ENCODE peak calls at places on chromosome 15, in four cellular contexts. One of them, this sample, is unnamed.

GRCh38 chr15:32855942-32856341 is 138.1 kb downstream of the GREM1 start:
- DNase-seq in fibroblast of mammary gland: peak
- DNase-seq in fibroblast of lung: peak
- DNase-seq in AG09319: peak
- DNase-seq in this sample: no peak

GRCh38 chr15:31511707-31512310 is 185.2 kb downstream of the KLF13 start:
- DNase-seq in fibroblast of mammary gland: no peak
- DNase-seq in AG09319: no peak
- DNase-seq in fibroblast of lung: no peak
- DNase-seq in this sample: no peak

GRCh38 chr15:81013396-81013929 is 12.7 kb downstream of the TLNRD1 start:
- DNase-seq in fibroblast of mammary gland: no peak
- DNase-seq in fibroblast of lung: no peak
- DNase-seq in AG09319: no peak
- DNase-seq in this sample: no peak

GRCh38 chr15:67839358-67839928 is 402 bp downstream of the RNU6-1 start:
- DNase-seq in fibroblast of mammary gland: peak
- DNase-seq in fibroblast of lung: peak
- DNase-seq in AG09319: no peak
- DNase-seq in this sample: no peak

GRCh38 chr15:36161781-36162212 is 417.6 kb upstream of the CDIN1 start:
- DNase-seq in AG09319: peak
- DNase-seq in fibroblast of lung: peak
- DNase-seq in fibroblast of mammary gland: peak
- DNase-seq in this sample: no peak

GRCh38 chr15:99385865-99386264 is 134.6 kb downstream of the LRRC28 start:
- DNase-seq in fibroblast of lung: peak
- DNase-seq in AG09319: no peak
- DNase-seq in fibroblast of mammary gland: peak
- DNase-seq in this sample: no peak

GRCh38 chr15:75024102-75024636 is 779 bp downstream of the PPCDC start:
- DNase-seq in fibroblast of lung: peak
- DNase-seq in AG09319: no peak
- DNase-seq in fibroblast of mammary gland: peak
- DNase-seq in this sample: no peak

GRCh38 chr15:33013827-33014445 is 180.6 kb downstream of the FMN1 start:
- DNase-seq in AG09319: no peak
- DNase-seq in fibroblast of lung: peak
- DNase-seq in fibroblast of mammary gland: peak
- DNase-seq in this sample: no peak

GRCh38 chr15:31471731-31472430 is 145.2 kb downstream of the KLF13 start:
- DNase-seq in AG09319: no peak
- DNase-seq in fibroblast of lung: peak
- DNase-seq in fibroblast of mammary gland: peak
- DNase-seq in this sample: no peak

GRCh38 chr15:66644815-66645345 is 57.2 kb upstream of the SMAD6 start:
- DNase-seq in fibroblast of mammary gland: peak
- DNase-seq in AG09319: no peak
- DNase-seq in fibroblast of lung: peak
- DNase-seq in this sample: no peak

GRCh38 chr15:94397377-94397776 is 166.0 kb downstream of the MCTP2 start:
- DNase-seq in AG09319: no peak
- DNase-seq in fibroblast of lung: no peak
- DNase-seq in fibroblast of mammary gland: no peak
- DNase-seq in this sample: no peak

GRCh38 chr15:80856400-80856799 is 77.2 kb downstream of the CEMIP start:
- DNase-seq in fibroblast of mammary gland: no peak
- DNase-seq in AG09319: no peak
- DNase-seq in fibroblast of lung: no peak
- DNase-seq in this sample: no peak

GRCh38 chr15:89576417-89576773 is 1.1 kb downstream of the TICRR start:
- DNase-seq in fibroblast of mammary gland: peak
- DNase-seq in fibroblast of lung: peak
- DNase-seq in AG09319: no peak
- DNase-seq in this sample: no peak

GRCh38 chr15:90837052-90837621 is 31.3 kb upstream of the FURIN start:
- DNase-seq in fibroblast of lung: no peak
- DNase-seq in fibroblast of mammary gland: no peak
- DNase-seq in AG09319: no peak
- DNase-seq in this sample: no peak

GRCh38 chr15:43483306-43484128 is 9.4 kb downstream of the TP53BP1 start:
- DNase-seq in AG09319: no peak
- DNase-seq in fibroblast of mammary gland: peak
- DNase-seq in fibroblast of lung: peak
- DNase-seq in this sample: no peak

GRCh38 chr15:48384616-48385015 is 53.4 kb downstream of the DUT start:
- DNase-seq in AG09319: no peak
- DNase-seq in fibroblast of mammary gland: peak
- DNase-seq in fibroblast of lung: no peak
- DNase-seq in this sample: no peak

GRCh38 chr15:90988249-90988648 is 6.1 kb downstream of the PRC1 start:
- DNase-seq in fibroblast of mammary gland: no peak
- DNase-seq in AG09319: no peak
- DNase-seq in fibroblast of lung: peak
- DNase-seq in this sample: no peak

GRCh38 chr15:22944651-22945050 is 35.5 kb downstream of the CYFIP1 start:
- DNase-seq in fibroblast of mammary gland: no peak
- DNase-seq in AG09319: no peak
- DNase-seq in fibroblast of lung: no peak
- DNase-seq in this sample: no peak

GRCh38 chr15:29612096-29612495 is 210.2 kb downstream of the TJP1 start:
- DNase-seq in AG09319: peak
- DNase-seq in fibroblast of lung: no peak
- DNase-seq in fibroblast of mammary gland: peak
- DNase-seq in this sample: no peak

GRCh38 chr15:69703495-69704187 is 251.0 kb downstream of the RPLP1 start:
- DNase-seq in AG09319: no peak
- DNase-seq in fibroblast of mammary gland: no peak
- DNase-seq in fibroblast of lung: no peak
- DNase-seq in this sample: no peak

GRCh38 chr15:71691700-71692417 is 118.5 kb upstream of the NR2E3 start:
- DNase-seq in fibroblast of mammary gland: peak
- DNase-seq in fibroblast of lung: peak
- DNase-seq in AG09319: peak
- DNase-seq in this sample: no peak

GRCh38 chr15:80568876-80569605 is 126.1 kb upstream of the ABHD17C start:
- DNase-seq in AG09319: no peak
- DNase-seq in fibroblast of lung: no peak
- DNase-seq in fibroblast of mammary gland: no peak
- DNase-seq in this sample: no peak

GRCh38 chr15:68301300-68301699 is 23.8 kb downstream of the FEM1B start:
- DNase-seq in AG09319: no peak
- DNase-seq in fibroblast of lung: no peak
- DNase-seq in fibroblast of mammary gland: no peak
- DNase-seq in this sample: no peak

GRCh38 chr15:67855842-67856241 is 16.0 kb upstream of the RNU6-1 start:
- DNase-seq in fibroblast of lung: no peak
- DNase-seq in fibroblast of mammary gland: no peak
- DNase-seq in AG09319: no peak
- DNase-seq in this sample: no peak

GRCh38 chr15:33206366-33206765 is 11.9 kb upstream of the FMN1 start:
- DNase-seq in fibroblast of lung: no peak
- DNase-seq in AG09319: no peak
- DNase-seq in fibroblast of mammary gland: no peak
- DNase-seq in this sample: no peak

GRCh38 chr15:52236015-52236414 is 44.8 kb upstream of the GNB5 start:
- DNase-seq in fibroblast of mammary gland: no peak
- DNase-seq in fibroblast of lung: no peak
- DNase-seq in AG09319: no peak
- DNase-seq in this sample: no peak

GRCh38 chr15:66619152-66619903 is 53.5 kb upstream of the LCTL start:
- DNase-seq in fibroblast of mammary gland: peak
- DNase-seq in fibroblast of lung: peak
- DNase-seq in AG09319: peak
- DNase-seq in this sample: peak

GRCh38 chr15:39429898-39430357 is 151.0 kb upstream of the THBS1 start:
- DNase-seq in AG09319: peak
- DNase-seq in fibroblast of mammary gland: peak
- DNase-seq in fibroblast of lung: peak
- DNase-seq in this sample: no peak

GRCh38 chr15:69554321-69554961 is 101.8 kb downstream of the RPLP1 start:
- DNase-seq in fibroblast of mammary gland: no peak
- DNase-seq in AG09319: no peak
- DNase-seq in fibroblast of lung: peak
- DNase-seq in this sample: no peak

GRCh38 chr15:31268911-31269784 is 57.5 kb upstream of the KLF13 start:
- DNase-seq in AG09319: no peak
- DNase-seq in fibroblast of mammary gland: no peak
- DNase-seq in fibroblast of lung: no peak
- DNase-seq in this sample: no peak

GRCh38 chr15:64653757-64654156 is 121.6 kb downstream of the RBPMS2 start:
- DNase-seq in fibroblast of lung: peak
- DNase-seq in fibroblast of mammary gland: peak
- DNase-seq in AG09319: no peak
- DNase-seq in this sample: no peak
- TF ChIP-seq CTCF in fibroblast of lung: no peak
- TF ChIP-seq CTCF in fibroblast of mammary gland: peak
- TF ChIP-seq CTCF in AG09319: peak
- TF ChIP-seq CTCF in this sample: no peak

GRCh38 chr15:83446904-83447708 is at the start of gene SH3GL3:
- DNase-seq in fibroblast of lung: peak
- DNase-seq in fibroblast of mammary gland: peak
- DNase-seq in AG09319: no peak
- DNase-seq in this sample: peak
- TF ChIP-seq CTCF in fibroblast of lung: peak
- TF ChIP-seq CTCF in fibroblast of mammary gland: peak
- TF ChIP-seq CTCF in AG09319: peak
- TF ChIP-seq CTCF in this sample: no peak

GRCh38 chr15:64349375-64349774 is 6.6 kb downstream of the CSNK1G1 start:
- DNase-seq in fibroblast of lung: no peak
- DNase-seq in AG09319: no peak
- DNase-seq in fibroblast of mammary gland: no peak
- DNase-seq in this sample: no peak

GRCh38 chr15:64356443-64357040 is 569 bp upstream of the CSNK1G1 start:
- DNase-seq in AG09319: peak
- DNase-seq in fibroblast of lung: peak
- DNase-seq in fibroblast of mammary gland: peak
- DNase-seq in this sample: no peak

GRCh38 chr15:64355559-64356442 is at the start of gene CSNK1G1:
- DNase-seq in AG09319: peak
- DNase-seq in fibroblast of mammary gland: peak
- DNase-seq in fibroblast of lung: peak
- DNase-seq in this sample: peak

GRCh38 chr15:64351265-64351664 is 4.7 kb downstream of the CSNK1G1 start:
- DNase-seq in fibroblast of lung: peak
- DNase-seq in fibroblast of mammary gland: peak
- DNase-seq in AG09319: no peak
- DNase-seq in this sample: no peak

GRCh38 chr15:64354683-64355558 is 1.1 kb downstream of the CSNK1G1 start:
- DNase-seq in fibroblast of mammary gland: no peak
- DNase-seq in fibroblast of lung: no peak
- DNase-seq in AG09319: no peak
- DNase-seq in this sample: no peak
- TF ChIP-seq CTCF in fibroblast of mammary gland: no peak
- TF ChIP-seq CTCF in fibroblast of lung: no peak
- TF ChIP-seq CTCF in AG09319: no peak
- TF ChIP-seq CTCF in this sample: no peak

DNA sequence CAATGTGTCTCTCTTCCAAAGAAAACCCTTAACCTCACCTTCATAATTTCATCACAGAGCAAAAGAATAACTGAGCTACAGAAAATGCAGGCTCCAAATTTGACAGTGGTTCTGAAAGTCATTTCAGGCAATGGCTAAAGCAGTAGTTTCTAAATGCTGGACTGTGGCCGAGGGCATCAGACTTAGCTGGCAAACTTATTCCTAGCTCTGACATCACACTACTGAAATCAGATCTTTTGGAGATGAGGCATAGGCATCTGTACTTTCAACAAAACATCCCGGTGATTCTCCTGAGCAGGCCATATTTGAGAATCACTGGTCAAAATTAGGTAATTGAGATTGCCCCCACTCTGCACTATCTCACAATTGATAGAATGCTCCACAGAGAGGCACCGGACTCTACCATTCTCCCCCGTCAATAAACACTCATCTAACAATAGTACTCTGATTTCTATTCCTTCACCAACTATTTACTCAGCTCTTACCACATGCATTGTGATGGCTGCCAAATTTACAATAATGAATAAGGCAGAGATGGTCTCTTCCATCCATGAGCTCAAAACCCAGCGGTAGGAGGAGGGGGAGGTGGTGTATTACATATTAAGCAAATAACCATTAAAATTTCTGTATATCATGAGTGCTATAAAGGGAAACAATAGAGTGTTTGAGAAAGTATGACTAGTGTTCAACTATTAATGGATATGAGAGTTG is 57.3 kb upstream of the SPRED1 start:
- DNase-seq in fibroblast of lung: no peak
- DNase-seq in fibroblast of mammary gland: peak
- DNase-seq in AG09319: no peak
- DNase-seq in this sample: no peak
- TF ChIP-seq CTCF in fibroblast of lung: no peak
- TF ChIP-seq CTCF in fibroblast of mammary gland: no peak
- TF ChIP-seq CTCF in AG09319: no peak
- TF ChIP-seq CTCF in this sample: no peak

GRCh38 chr15:57506422-57506821 is 85.3 kb upstream of the MYZAP start:
- DNase-seq in AG09319: no peak
- DNase-seq in fibroblast of lung: no peak
- DNase-seq in fibroblast of mammary gland: no peak
- DNase-seq in this sample: no peak
- TF ChIP-seq CTCF in AG09319: peak
- TF ChIP-seq CTCF in fibroblast of lung: no peak
- TF ChIP-seq CTCF in fibroblast of mammary gland: peak
- TF ChIP-seq CTCF in this sample: no peak